ENCODE peak calls at places on chromosomes 12 and 14, in five cellular contexts. M, S, V, A and I are unnamed samples.

GRCh38 chr12:115598827-115599226 is 678.7 kb downstream of the MED13L start:
- DNase-seq in M (peak; percentile 10), S (no peak), V (no peak), A (no peak), I (no peak)

GRCh38 chr12:70584332-70584731 is 52.9 kb downstream of the PTPRB start:
- DNase-seq in M (no peak), S (no peak), V (no peak), A (no peak), I (no peak)

GRCh38 chr14:51487848-51488247 is 163.9 kb upstream of the FRMD6 start:
- DNase-seq in M (no peak), S (no peak), V (no peak), A (no peak), I (no peak)

GRCh38 chr12:22016982-22017381 is 29.0 kb upstream of the CMAS start:
- DNase-seq in M (no peak), S (no peak), V (no peak), A (no peak), I (no peak)

GRCh38 chr12:49190317-49190716 is 1.4 kb upstream of the TUBA1A start:
- DNase-seq in M (no peak), S (peak; percentile 65), V (no peak), A (no peak), I (no peak)

GRCh38 chr12:15589328-15590032 is 199.7 kb downstream of the EPS8 start:
- DNase-seq in M (no peak), S (no peak), V (no peak), A (no peak), I (no peak)

GRCh38 chr12:132488127-132489077 is 1.5 kb upstream of the FBRSL1 start:
- DNase-seq in M (peak; percentile 61), S (no peak), V (peak; percentile 66), A (no peak), I (no peak)

GRCh38 chr14:105481886-105482454 is 4.7 kb upstream of the CRIP1 start:
- DNase-seq in M (peak; percentile 93), S (peak; percentile 92), V (peak; percentile 97), A (peak; percentile 97), I (peak; percentile 94)

GRCh38 chr12:3216726-3217682 is 139.8 kb downstream of the TSPAN9 start:
- DNase-seq in M (no peak), S (no peak), V (no peak), A (no peak), I (no peak)

GRCh38 chr12:121731473-121731872 is 18.9 kb downstream of the TMEM120B start:
- DNase-seq in M (no peak), S (no peak), V (no peak), A (no peak), I (no peak)

GRCh38 chr14:53325176-53325806 is 172.2 kb upstream of the DDHD1 start:
- DNase-seq in M (no peak), S (no peak), V (no peak), A (no peak), I (no peak)

GRCh38 chr14:68541128-68541896 is 251.6 kb downstream of the ZFP36L1 start:
- DNase-seq in M (no peak), S (no peak), V (peak; percentile 15), A (no peak), I (no peak)

GRCh38 chr12:93982847-93983315 is 165.5 kb upstream of the PLXNC1 start:
- DNase-seq in M (no peak), S (peak; percentile 68), V (no peak), A (no peak), I (no peak)

GRCh38 chr12:65248656-65249633 is 29.5 kb upstream of the MSRB3 start:
- DNase-seq in M (no peak), S (no peak), V (no peak), A (no peak), I (no peak)

GRCh38 chr14:90996967-90997366 is 63.5 kb downstream of the RPS6KA5 start:
- DNase-seq in M (no peak), S (no peak), V (no peak), A (no peak), I (no peak)

GRCh38 chr12:109840349-109841073 is 7.3 kb upstream of the TRPV4 start:
- DNase-seq in M (no peak), S (peak; percentile 75), V (peak; percentile 36), A (no peak), I (no peak)

GRCh38 chr12:14845350-14845750 is 2.0 kb upstream of the ART4 start:
- DNase-seq in M (no peak), S (peak; percentile 82), V (peak; percentile 68), A (peak; percentile 81), I (peak; percentile 54)

GRCh38 chr14:28264306-28264705 is 502.3 kb upstream of the FOXG1 start:
- DNase-seq in M (no peak), S (no peak), V (no peak), A (no peak), I (no peak)

GRCh38 chr14:51211149-51211548 is 28.9 kb upstream of the TMX1 start:
- DNase-seq in M (no peak), S (no peak), V (no peak), A (no peak), I (no peak)

GRCh38 chr14:52413729-52414453 is 99.8 kb downstream of the PTGER2 start:
- DNase-seq in M (no peak), S (no peak), V (no peak), A (no peak), I (no peak)

GRCh38 chr14:55974046-55974582 is 144.1 kb upstream of the PELI2 start:
- DNase-seq in M (no peak), S (no peak), V (no peak), A (no peak), I (no peak)

GRCh38 chr12:117277875-117278274 is 83.6 kb downstream of the NOS1 start:
- DNase-seq in M (no peak), S (peak; percentile 76), V (no peak), A (no peak), I (no peak)

GRCh38 chr12:108825205-108825950 is 32.0 kb downstream of the SSH1 start:
- DNase-seq in M (no peak), S (no peak), V (no peak), A (no peak), I (no peak)

GRCh38 chr12:50537538-50537919 is 32.7 kb downstream of the DIP2B start:
- DNase-seq in M (no peak), S (peak; percentile 29), V (no peak), A (no peak), I (no peak)

GRCh38 chr12:47029903-47030302 is 49.5 kb upstream of the PCED1B start:
- DNase-seq in M (no peak), S (no peak), V (no peak), A (no peak), I (no peak)

GRCh38 chr12:94262228-94263010 is 114.0 kb downstream of the PLXNC1 start:
- DNase-seq in M (peak; percentile 80), S (peak; percentile 46), V (peak; percentile 74), A (peak; percentile 84), I (peak; percentile 92)

GRCh38 chr14:90678420-90678819 is 137.8 kb downstream of the TTC7B start:
- DNase-seq in M (no peak), S (no peak), V (no peak), A (no peak), I (no peak)

GRCh38 chr14:99604766-99605298 is 825 bp upstream of the CCDC85C start:
- DNase-seq in M (peak; percentile 52), S (no peak), V (no peak), A (no peak), I (no peak)

GRCh38 chr14:88005978-88006851 is 1.3 kb downstream of the GPR65 start:
- DNase-seq in M (no peak), S (no peak), V (no peak), A (no peak), I (no peak)
- H3K4me3 ChIP-seq in M (peak overlapping the region; percentile 54), S (no peak overlapping the region), V (peak overlapping the region; percentile 13), A (peak overlapping the region; percentile 13), I (no peak overlapping the region)

GRCh38 chr12:68614105-68614679 is 3.5 kb downstream of the RAP1B start:
- DNase-seq in M (no peak), S (no peak), V (no peak), A (no peak), I (no peak)

GRCh38 chr12:68613209-68613904 is 2.7 kb downstream of the RAP1B start:
- DNase-seq in M (no peak), S (no peak), V (no peak), A (no peak), I (no peak)

GRCh38 chr12:68612675-68613074 is 2.0 kb downstream of the RAP1B start:
- DNase-seq in M (no peak), S (no peak), V (no peak), A (no peak), I (no peak)

GRCh38 chr12:68612245-68612644 is 1.5 kb downstream of the RAP1B start:
- DNase-seq in M (no peak), S (no peak), V (peak; percentile 42), A (no peak), I (no peak)

GRCh38 chr12:68614772-68615171 is 4.1 kb downstream of the RAP1B start:
- DNase-seq in M (no peak), S (no peak), V (no peak), A (no peak), I (no peak)
- H3K4me3 ChIP-seq in M (peak overlapping the region; percentile 11), S (peak overlapping the region; percentile 8), V (no peak overlapping the region), A (no peak overlapping the region), I (peak overlapping the region; percentile 23)

GRCh38 chr14:103188691-103189480 is 65.6 kb downstream of the TNFAIP2 start:
- DNase-seq in M (peak; percentile 62), S (peak; percentile 82), V (peak; percentile 45), A (no peak), I (peak; percentile 48)
- H3K4me3 ChIP-seq in M (peak overlapping the region; percentile 48), S (no peak overlapping the region), V (peak overlapping the region; percentile 47), A (peak overlapping the region; percentile 28), I (no peak overlapping the region)

GRCh38 chr12:55739025-55739378 is 3.9 kb upstream of the GDF11 start:
- DNase-seq in M (no peak), S (no peak), V (no peak), A (no peak), I (no peak)
- H3K4me3 ChIP-seq in M (peak overlapping the region; percentile 65), S (peak overlapping the region; percentile 88), V (peak overlapping the region; percentile 37), A (no peak overlapping the region), I (no peak overlapping the region)

DNA sequence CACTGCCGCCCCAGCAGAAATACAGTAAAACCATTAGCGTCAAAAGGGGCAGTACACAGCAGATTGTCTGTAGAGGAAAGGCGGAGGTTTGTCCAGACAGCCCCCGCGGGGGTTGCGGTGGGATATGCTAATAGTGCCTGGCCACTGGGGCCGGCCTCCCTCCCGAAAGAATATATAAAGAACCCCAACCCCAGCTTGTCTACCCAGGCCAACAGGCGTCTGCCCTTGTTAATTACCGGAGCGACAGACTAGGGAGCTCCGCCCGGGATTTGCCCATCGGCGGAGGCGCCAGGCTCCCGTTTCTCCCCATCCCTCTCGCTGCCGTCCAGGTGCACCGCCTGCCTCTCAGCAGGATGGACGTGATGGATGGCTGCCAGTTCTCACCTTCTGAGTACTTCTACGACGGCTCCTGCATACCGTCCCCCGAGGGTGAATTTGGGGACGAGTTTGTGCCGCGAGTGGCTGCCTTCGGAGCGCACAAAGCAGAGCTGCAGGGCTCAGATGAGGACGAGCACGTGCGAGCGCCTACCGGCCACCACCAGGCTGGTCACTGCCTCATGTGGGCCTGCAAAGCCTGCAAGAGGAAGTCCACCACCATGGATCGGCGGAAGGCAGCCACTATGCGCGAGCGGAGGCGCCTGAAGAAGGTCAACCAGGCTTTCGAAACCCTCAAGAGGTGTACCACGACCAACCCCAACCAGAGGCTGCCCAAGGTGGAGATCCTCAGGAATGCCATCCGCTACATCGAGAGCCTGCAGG is at the start of gene MYF5:
- DNase-seq in M (no peak), S (peak; percentile 63), V (no peak), A (no peak), I (no peak)
- H3K4me3 ChIP-seq in M (no peak within 1 kb of the TSS), S (no peak within 1 kb of the TSS), V (no peak within 1 kb of the TSS), A (no peak within 1 kb of the TSS), I (no peak within 1 kb of the TSS)